ENCODE peak calls at places on chromosome 15, in nine cellular contexts. F is psoas muscle, L is fibroblast of lung, W is Peyer's patch, O is K562, X is uterus, Y is neural progenitor cell, H is HAP-1, I is cardiac muscle cell. G is an unnamed sample. For H3K27me3 and H3K4me1, the result is how much of the 10 kb centered on the place peaks cover.

GRCh38 chr15:29420188-29420587 is 150.6 kb upstream of the NSMCE3 start:
- DNase-seq in F (no peak), L (no peak), W (no peak), O (no peak), X (no peak), Y (peak), H (no peak), I (no peak), G (no peak)

GRCh38 chr15:70486451-70487379 is 276.6 kb downstream of the UACA start:
- DNase-seq in F (peak), L (peak), W (peak), O (no peak), X (no peak), Y (no peak), H (no peak), I (peak), G (no peak)

GRCh38 chr15:85334241-85334640 is 46.2 kb upstream of the AKAP13 start:
- DNase-seq in F (no peak), L (no peak), W (no peak), O (no peak), X (no peak), Y (no peak), H (no peak), I (no peak), G (no peak)

GRCh38 chr15:72866086-72866646 is 82.6 kb upstream of the ADPGK start:
- DNase-seq in F (no peak), L (no peak), W (no peak), O (no peak), X (no peak), Y (no peak), H (peak), I (no peak), G (no peak)

GRCh38 chr15:31974855-31975421 is 55.4 kb upstream of the CHRNA7 start:
- DNase-seq in F (no peak), L (peak), W (no peak), O (peak), X (no peak), Y (peak), H (peak), I (peak), G (no peak)

GRCh38 chr15:66080791-66081475 is 172.6 kb downstream of the MEGF11 start:
- DNase-seq in F (no peak), L (peak), W (peak), O (peak), X (no peak), Y (peak), H (peak), I (peak), G (no peak)

GRCh38 chr15:87907676-87908446 is 348.7 kb downstream of the NTRK3 start:
- DNase-seq in F (no peak), L (no peak), W (no peak), O (no peak), X (no peak), Y (no peak), H (no peak), I (no peak), G (no peak)

GRCh38 chr15:39581501-39582285 is 814 bp downstream of the THBS1 start:
- DNase-seq in F (no peak), L (peak), W (peak), O (peak), X (peak), Y (peak), H (peak), I (peak), G (no peak)

GRCh38 chr15:60507596-60508424 is 28.9 kb upstream of the ICE2 start:
- DNase-seq in F (no peak), L (peak), W (peak), O (peak), X (peak), Y (peak), H (peak), I (peak), G (no peak)

GRCh38 chr15:95347846-95348245 is 982.7 kb upstream of the NR2F2 start:
- DNase-seq in F (no peak), L (no peak), W (no peak), O (no peak), X (no peak), Y (no peak), H (no peak), I (no peak), G (no peak)

GRCh38 chr15:45253330-45253729 is 1.3 kb downstream of the SLC28A2 start:
- DNase-seq in F (no peak), L (no peak), W (no peak), O (no peak), X (no peak), Y (peak), H (peak), I (no peak), G (no peak)

GRCh38 chr15:68679961-68680371 is 101.2 kb downstream of the CORO2B start:
- DNase-seq in F (no peak), L (no peak), W (no peak), O (no peak), X (peak), Y (no peak), H (peak), I (no peak), G (no peak)

GRCh38 chr15:95557226-95558046 is 773.1 kb upstream of the NR2F2 start:
- DNase-seq in F (no peak), L (peak), W (no peak), O (peak), X (peak), Y (no peak), H (no peak), I (peak), G (no peak)

GRCh38 chr15:81239190-81239589 is 42.5 kb downstream of the IL16 start:
- DNase-seq in F (no peak), L (peak), W (no peak), O (no peak), X (no peak), Y (no peak), H (no peak), I (peak), G (no peak)

GRCh38 chr15:57654136-57654845 is 52.2 kb upstream of the POLR2M start:
- DNase-seq in F (no peak), L (peak), W (no peak), O (no peak), X (no peak), Y (no peak), H (no peak), I (peak), G (no peak)

GRCh38 chr15:39404767-39405173 is 176.1 kb upstream of the THBS1 start:
- DNase-seq in F (no peak), L (peak), W (no peak), O (peak), X (no peak), Y (no peak), H (no peak), I (peak), G (peak)

GRCh38 chr15:80367094-80367493 is 37.1 kb upstream of the ARNT2 start:
- DNase-seq in F (no peak), L (peak), W (no peak), O (peak), X (no peak), Y (peak), H (peak), I (peak), G (no peak)

GRCh38 chr15:48481802-48482201 is 150.6 kb downstream of the DUT start:
- DNase-seq in F (no peak), L (peak), W (no peak), O (no peak), X (no peak), Y (no peak), H (no peak), I (no peak), G (no peak)

GRCh38 chr15:69557340-69558137 is 104.9 kb downstream of the RPLP1 start:
- DNase-seq in F (no peak), L (peak), W (peak), O (no peak), X (no peak), Y (peak), H (peak), I (peak), G (no peak)

GRCh38 chr15:57820119-57820518 is 113.6 kb downstream of the POLR2M start:
- DNase-seq in F (no peak), L (no peak), W (no peak), O (no peak), X (no peak), Y (no peak), H (no peak), I (peak), G (no peak)

GRCh38 chr15:70016511-70016994 is 81.2 kb downstream of the TLE3 start:
- DNase-seq in F (no peak), L (no peak), W (peak), O (no peak), X (no peak), Y (no peak), H (no peak), I (no peak), G (no peak)

DNA sequence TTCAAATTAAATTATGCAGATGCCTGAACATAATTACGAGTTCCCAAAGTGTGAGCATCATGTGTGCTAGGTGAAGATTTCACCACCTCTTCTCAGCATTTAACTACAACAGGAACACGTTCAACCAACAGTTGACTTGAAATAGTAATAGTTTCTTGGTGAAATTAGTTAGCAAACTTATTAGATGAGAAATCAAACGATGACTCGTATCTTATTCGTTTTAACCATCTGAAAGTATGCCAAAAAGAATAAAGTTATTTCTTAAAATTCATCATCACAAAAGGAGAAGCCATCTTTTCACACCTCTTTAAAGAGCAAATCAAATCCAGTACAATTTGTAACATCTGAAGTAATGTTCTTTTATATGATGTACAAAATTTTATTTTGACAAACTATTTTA is 2.3 kb downstream of the BNC1 start:
- DNase-seq in F (no peak), L (no peak), W (no peak), O (no peak), X (no peak), Y (no peak), H (no peak), I (no peak), G (no peak)
- H3K27me3 ChIP-seq in F (half or more), L (under half), W (under half), O (under half), X (under half), Y (half or more), H (under half), I (half or more), G (under half)

GRCh38 chr15:98855067-98855814 is 152.4 kb downstream of the PGPEP1L start:
- DNase-seq in F (no peak), L (no peak), W (no peak), O (no peak), X (no peak), Y (no peak), H (no peak), I (no peak), G (no peak)

GRCh38 chr15:98853593-98854420 is 153.8 kb downstream of the PGPEP1L start:
- DNase-seq in F (peak), L (peak), W (no peak), O (no peak), X (peak), Y (peak), H (peak), I (peak), G (no peak)

GRCh38 chr15:98855815-98856539 is 151.6 kb downstream of the PGPEP1L start:
- DNase-seq in F (no peak), L (no peak), W (no peak), O (no peak), X (no peak), Y (peak), H (no peak), I (no peak), G (no peak)

GRCh38 chr15:98853161-98853560 is 154.4 kb downstream of the PGPEP1L start:
- DNase-seq in F (peak), L (peak), W (peak), O (peak), X (peak), Y (peak), H (peak), I (peak), G (peak)

GRCh38 chr15:98854496-98854895 is 153.1 kb downstream of the PGPEP1L start:
- DNase-seq in F (no peak), L (no peak), W (no peak), O (no peak), X (no peak), Y (no peak), H (no peak), I (no peak), G (no peak)
- H3K4me1 ChIP-seq in F (under half), L (under half), W (under half), O (under half), X (under half), Y (half or more), H (under half), I (under half), G (under half)

GRCh38 chr15:42140383-42141070 is 15.9 kb downstream of the PLA2G4F start:
- DNase-seq in F (no peak), L (no peak), W (peak), O (no peak), X (peak), Y (no peak), H (peak), I (no peak), G (no peak)

GRCh38 chr15:42143356-42143755 is 13.1 kb downstream of the PLA2G4F start:
- DNase-seq in F (no peak), L (no peak), W (no peak), O (no peak), X (no peak), Y (no peak), H (no peak), I (no peak), G (no peak)

GRCh38 chr15:42139596-42139995 is 16.8 kb downstream of the PLA2G4F start:
- DNase-seq in F (no peak), L (no peak), W (peak), O (no peak), X (no peak), Y (no peak), H (peak), I (no peak), G (no peak)

GRCh38 chr15:42141795-42142667 is 14.4 kb downstream of the PLA2G4F start:
- DNase-seq in F (no peak), L (no peak), W (peak), O (no peak), X (peak), Y (no peak), H (no peak), I (no peak), G (no peak)

DNA sequence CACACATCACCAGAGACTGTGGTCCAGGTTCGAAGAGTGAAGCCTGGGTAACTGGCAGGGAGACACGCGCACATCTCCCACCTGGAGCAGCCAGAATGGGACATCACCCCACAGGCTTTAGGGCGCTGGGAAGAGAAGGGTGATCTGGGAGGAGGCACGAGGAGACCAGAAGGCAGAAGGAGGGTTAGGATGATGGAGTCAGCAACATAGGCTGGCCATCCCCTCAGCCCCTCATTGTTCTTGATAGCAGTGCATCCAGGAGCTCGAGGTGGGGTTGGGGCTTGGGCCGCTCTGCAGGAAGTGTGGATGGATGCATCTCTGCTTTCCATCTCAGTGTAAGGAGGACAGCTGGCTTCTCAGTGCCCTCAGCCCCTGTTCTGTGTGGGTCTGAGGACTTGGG is 15.2 kb downstream of the PLA2G4F start:
- DNase-seq in F (no peak), L (no peak), W (no peak), O (no peak), X (peak), Y (no peak), H (no peak), I (no peak), G (no peak)
- H3K27me3 ChIP-seq in F (under half), L (under half), W (under half), O (under half), X (under half), Y (under half), H (under half), I (under half), G (under half)

GRCh38 chr15:67147410-67147949 is 82.1 kb downstream of the SMAD3 start:
- DNase-seq in F (no peak), L (no peak), W (peak), O (no peak), X (no peak), Y (no peak), H (no peak), I (no peak), G (no peak)
- H3K4me1 ChIP-seq in F (half or more), L (half or more), W (under half), O (under half), X (under half), Y (half or more), H (under half), I (half or more), G (half or more)